ENCODE peak calls at places on chromosomes 1 and 21, in six cellular contexts. Y is tibial artery, T is psoas muscle, Q is lung, U is IMR-90, X is coronary artery. R is an unnamed sample.

GRCh38 chr1:96362623-96363022 is 359.0 kb upstream of the PTBP2 start:
- DNase-seq in Y (no peak), T (no peak), Q (no peak), U (peak; percentile 99), X (no peak), R (no peak)

GRCh38 chr1:24048205-24048869 is 63.6 kb downstream of the MYOM3 start:
- DNase-seq in Y (no peak), T (no peak), Q (no peak), U (no peak), X (no peak), R (no peak)

GRCh38 chr21:45529785-45530422 is 12.3 kb downstream of the SLC19A1 start:
- DNase-seq in Y (peak; percentile 24), T (peak; percentile 20), Q (no peak), U (no peak), X (no peak), R (no peak)

GRCh38 chr1:167077868-167078210 is 12.3 kb downstream of the GPA33 start:
- DNase-seq in Y (no peak), T (no peak), Q (no peak), U (no peak), X (no peak), R (no peak)

GRCh38 chr21:27511241-27511640 is 544.4 kb upstream of the ADAMTS5 start:
- DNase-seq in Y (no peak), T (no peak), Q (no peak), U (no peak), X (no peak), R (no peak)

GRCh38 chr1:170604889-170605288 is 59.0 kb upstream of the PRRX1 start:
- DNase-seq in Y (no peak), T (no peak), Q (no peak), U (no peak), X (no peak), R (no peak)

GRCh38 chr1:24155011-24155782 is 12.3 kb upstream of the IL22RA1 start:
- DNase-seq in Y (no peak), T (no peak), Q (no peak), U (no peak), X (no peak), R (no peak)

GRCh38 chr1:245353915-245354775 is 199.4 kb downstream of the KIF26B start:
- DNase-seq in Y (no peak), T (no peak), Q (no peak), U (no peak), X (no peak), R (no peak)

GRCh38 chr1:10939654-10940450 is 72.6 kb upstream of the TARDBP start:
- DNase-seq in Y (no peak), T (no peak), Q (no peak), U (peak; percentile 5), X (no peak), R (no peak)

GRCh38 chr1:88463401-88463800 is 220.7 kb upstream of the PKN2 start:
- DNase-seq in Y (no peak), T (no peak), Q (no peak), U (no peak), X (no peak), R (no peak)

GRCh38 chr1:202122639-202123335 is at the start of gene GPR37L1:
- DNase-seq in Y (peak; percentile 81), T (peak; percentile 71), Q (peak; percentile 64), U (peak; percentile 50), X (no peak), R (no peak)

GRCh38 chr1:196951711-196952394 is 8.3 kb downstream of the CFHR2 start:
- DNase-seq in Y (no peak), T (no peak), Q (no peak), U (peak; percentile 13), X (no peak), R (no peak)

GRCh38 chr1:228367798-228368791 is 38.5 kb downstream of the TRIM11 start:
- DNase-seq in Y (peak; percentile 60), T (peak; percentile 68), Q (no peak), U (no peak), X (no peak), R (no peak)

DNA sequence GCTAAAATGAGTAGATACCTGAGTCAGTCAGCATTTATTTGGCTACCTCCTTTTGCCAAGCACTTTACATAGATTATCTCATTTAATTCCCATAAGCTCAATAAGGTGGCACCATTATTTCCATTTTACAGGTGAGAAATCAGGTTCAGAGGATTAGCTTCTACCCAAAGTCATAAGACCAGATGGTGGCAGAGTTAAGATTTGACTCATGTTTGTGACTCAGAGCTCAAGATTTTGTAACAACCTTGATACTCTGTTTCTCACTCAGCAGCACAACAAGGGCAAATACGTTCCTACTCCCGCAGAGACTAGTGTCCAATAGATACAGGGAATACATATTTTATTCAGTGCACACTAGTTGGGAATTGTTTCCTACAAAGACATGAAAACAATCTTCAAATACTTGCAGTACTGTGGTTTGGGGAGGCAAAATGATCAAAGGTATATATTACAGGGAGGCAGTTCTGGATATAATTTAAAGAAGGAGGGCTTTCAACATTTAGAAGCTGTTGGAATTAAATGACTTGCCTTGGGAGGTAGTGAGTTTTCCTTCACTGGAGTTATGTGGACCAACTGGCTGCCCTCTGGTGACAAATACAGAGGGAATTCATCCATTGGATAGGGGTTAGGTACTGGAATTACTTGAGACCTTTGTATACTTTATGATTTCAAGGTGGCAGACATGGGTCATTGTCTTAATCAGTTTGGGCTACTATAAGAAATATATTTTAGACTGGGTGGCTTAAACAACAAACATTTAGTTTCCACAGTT is 3.6 kb downstream of the LEPR start:
- DNase-seq in Y (no peak), T (no peak), Q (no peak), U (peak; percentile 88), X (no peak), R (no peak)
- H3K27ac ChIP-seq in Y (peak overlapping the region; percentile 23), T (peak overlapping the region; percentile 31), Q (peak overlapping the region; percentile 49), U (no peak overlapping the region), X (no peak overlapping the region), R (no peak overlapping the region)

GRCh38 chr1:54395535-54395934 is 10.7 kb downstream of the SSBP3 start:
- DNase-seq in Y (no peak), T (no peak), Q (no peak), U (no peak), X (no peak), R (no peak)

GRCh38 chr1:54394104-54394503 is 12.1 kb downstream of the SSBP3 start:
- DNase-seq in Y (no peak), T (no peak), Q (no peak), U (no peak), X (no peak), R (no peak)

GRCh38 chr1:54392401-54392800 is 13.8 kb downstream of the SSBP3 start:
- DNase-seq in Y (no peak), T (no peak), Q (no peak), U (no peak), X (no peak), R (no peak)

GRCh38 chr1:54391450-54392071 is 14.6 kb downstream of the SSBP3 start:
- DNase-seq in Y (no peak), T (no peak), Q (no peak), U (no peak), X (no peak), R (no peak)

GRCh38 chr1:54390655-54391054 is 15.5 kb downstream of the SSBP3 start:
- DNase-seq in Y (no peak), T (peak; percentile 82), Q (no peak), U (no peak), X (no peak), R (no peak)
- H3K4me3 ChIP-seq in Y (no peak overlapping the region), T (peak overlapping the region; percentile 56), Q (no peak overlapping the region), U (no peak overlapping the region), X (no peak overlapping the region), R (no peak overlapping the region)

GRCh38 chr1:183806650-183807049 is 1.7 kb downstream of the RGL1 start:
- DNase-seq in Y (no peak), T (no peak), Q (no peak), U (no peak), X (no peak), R (no peak)
- H3K27ac ChIP-seq in Y (no peak overlapping the region), T (peak overlapping the region; percentile 7), Q (peak overlapping the region; percentile 46), U (no peak overlapping the region), X (peak overlapping the region; percentile 61), R (peak overlapping the region; percentile 81)

DNA sequence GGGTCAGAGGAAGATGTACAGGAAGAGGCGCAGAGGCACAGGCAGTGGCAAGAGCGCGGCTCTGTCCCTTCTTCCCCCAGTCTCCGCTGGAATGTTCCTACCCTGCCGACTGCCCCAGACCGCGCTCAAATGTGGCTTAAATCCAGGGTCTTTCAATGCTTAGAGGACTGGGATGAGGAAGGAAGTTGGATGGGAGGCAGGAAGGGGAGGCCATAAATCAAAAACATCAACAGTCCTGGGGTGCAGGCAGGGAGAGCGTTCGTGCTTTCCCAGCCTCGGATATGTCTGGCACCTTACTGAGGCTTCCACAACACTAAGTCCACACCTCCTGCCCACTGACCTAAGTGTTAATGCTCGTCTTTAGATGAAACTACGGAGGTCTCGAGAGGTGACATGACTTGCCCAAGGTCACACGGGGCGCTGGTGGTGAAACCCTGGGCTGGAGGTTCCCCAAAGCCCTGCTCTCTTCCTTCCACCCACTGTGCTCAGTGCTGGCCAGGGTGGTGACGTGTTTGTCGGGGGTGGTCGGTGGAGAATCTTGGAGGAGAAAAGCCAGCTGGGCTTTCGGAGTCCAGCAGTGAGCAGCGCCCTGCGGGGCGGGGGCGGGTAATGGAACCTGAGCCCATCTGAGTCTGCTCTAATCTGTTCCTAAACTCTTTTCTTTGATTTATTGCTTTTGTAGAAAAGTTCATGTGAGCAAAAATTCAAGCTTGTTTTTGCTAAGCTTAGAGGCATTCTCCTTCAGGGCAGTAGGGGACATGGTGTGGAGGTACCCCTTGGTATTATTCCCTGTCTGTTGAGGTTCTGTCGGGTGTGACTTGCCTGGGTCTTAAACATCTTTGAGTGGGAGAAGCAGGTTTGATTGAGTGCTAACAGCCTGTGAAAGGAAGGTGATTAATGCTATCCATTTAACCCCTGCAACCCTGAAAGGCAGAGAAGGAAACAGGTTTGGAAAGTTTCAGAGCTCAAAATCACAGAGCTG is 725 bp downstream of the CDA start:
- DNase-seq in Y (no peak), T (peak; percentile 75), Q (peak; percentile 42), U (peak; percentile 89), X (no peak), R (peak; percentile 82)
- H3K4me3 ChIP-seq in Y (peak overlapping the region; percentile 29), T (peak overlapping the region; percentile 36), Q (no peak overlapping the region), U (no peak overlapping the region), X (peak overlapping the region; percentile 61), R (peak overlapping the region; percentile 31)

GRCh38 chr1:169009666-169010065 is 96.8 kb upstream of the ATP1B1 start:
- DNase-seq in Y (no peak), T (no peak), Q (no peak), U (no peak), X (no peak), R (no peak)
- H3K27ac ChIP-seq in Y (no peak overlapping the region), T (no peak overlapping the region), Q (no peak overlapping the region), U (no peak overlapping the region), X (no peak overlapping the region), R (no peak overlapping the region)